ENCODE peak calls at places on chromosomes 5 and 9, in six cellular contexts. Q is GM12891, C is GM12878, Z is HepG2, M is H1, E is K562. A is an unnamed sample.
A peak's percentile ranks its signal among the peaks of the same experiment; 100 is the strongest.

GRCh38 chr9:16611969-16612368 is 258.5 kb downstream of the BNC2 start:
- DNase-seq in C (no peak), Z (no peak), E (no peak), M (no peak), Q (no peak), A (no peak)

GRCh38 chr5:39892708-39893107 is 467.9 kb upstream of the DAB2 start:
- DNase-seq in Q (no peak), Z (no peak), C (no peak), M (no peak), E (no peak), A (no peak)

GRCh38 chr5:158410976-158411375 is 552.0 kb upstream of the CLINT1 start:
- DNase-seq in M (no peak), E (no peak), C (no peak), Z (no peak), Q (no peak), A (no peak)

GRCh38 chr9:90070056-90070455 is 465.2 kb downstream of the GADD45G start:
- DNase-seq in Z (no peak), M (no peak), Q (no peak), C (no peak), E (no peak), A (no peak)

GRCh38 chr9:84819446-84819845 is 149.9 kb downstream of the NTRK2 start:
- DNase-seq in Z (no peak), M (peak; percentile 55), E (no peak), Q (no peak), C (no peak), A (no peak)

GRCh38 chr5:174300941-174301761 is 255.6 kb downstream of the NSG2 start:
- DNase-seq in Q (no peak), E (no peak), C (no peak), M (peak; percentile 44), Z (no peak), A (no peak)

GRCh38 chr5:106331415-106331814 is 1339.3 kb downstream of the EFNA5 start:
- DNase-seq in M (no peak), Q (no peak), E (no peak), Z (no peak), C (no peak), A (no peak)

GRCh38 chr5:34542818-34543217 is 113.3 kb upstream of the RAI14 start:
- DNase-seq in Q (no peak), M (no peak), E (no peak), C (no peak), Z (no peak), A (no peak)

GRCh38 chr5:17398439-17398838 is 99.6 kb upstream of the TAF11L2 start:
- DNase-seq in Q (no peak), M (no peak), Z (no peak), C (no peak), E (no peak), A (no peak)

GRCh38 chr9:61668846-61669245 is 479.0 kb downstream of the SPATA31A7 start:
- DNase-seq in C (no peak), E (no peak), M (no peak), Q (no peak), Z (no peak), A (no peak)

GRCh38 chr9:97863314-97863713 is 10.3 kb downstream of the FOXE1 start:
- DNase-seq in C (no peak), E (no peak), M (no peak), Z (no peak), Q (no peak), A (no peak)

GRCh38 chr9:98491778-98492177 is 217.0 kb downstream of the GABBR2 start:
- DNase-seq in Z (no peak), E (no peak), Q (no peak), C (no peak), M (no peak), A (no peak)

GRCh38 chr5:93078082-93079038 is 502.7 kb downstream of the NR2F1-AS1 start:
- DNase-seq in Z (peak; percentile 98), M (no peak), E (no peak), C (peak; percentile 32), Q (no peak), A (no peak)

GRCh38 chr5:155482428-155482827 is 468.9 kb downstream of the KIF4B start:
- DNase-seq in Q (no peak), Z (no peak), M (no peak), E (no peak), C (no peak), A (no peak)

GRCh38 chr9:137723396-137724113 is 104.8 kb downstream of the EHMT1 start:
- DNase-seq in E (no peak), C (no peak), Q (no peak), M (no peak), Z (no peak), A (no peak)

GRCh38 chr5:109589983-109590382 is 99.7 kb upstream of the MAN2A1 start:
- DNase-seq in C (no peak), Q (no peak), M (no peak), E (no peak), Z (no peak), A (no peak)

GRCh38 chr5:94288937-94289336 is 329.5 kb downstream of the KIAA0825 start:
- DNase-seq in E (no peak), Q (no peak), C (no peak), Z (no peak), M (no peak), A (no peak)

GRCh38 chr9:105679406-105680022 is 14.8 kb upstream of the TMEM38B start:
- DNase-seq in C (no peak), E (no peak), Z (peak; percentile 89), Q (no peak), M (no peak), A (no peak)

GRCh38 chr5:109479260-109479860 is 69.6 kb upstream of the PJA2 start:
- DNase-seq in M (no peak), E (no peak), Q (no peak), Z (peak; percentile 18), C (no peak), A (no peak)

GRCh38 chr9:35730486-35730854 is 1.5 kb downstream of the TLN1 start:
- DNase-seq in E (no peak), Z (no peak), Q (no peak), M (no peak), C (no peak), A (no peak)

GRCh38 chr9:35731415-35732184 is 395 bp downstream of the TLN1 start:
- DNase-seq in C (no peak), M (no peak), Z (peak; percentile 53), E (peak; percentile 77), Q (no peak), A (no peak)

GRCh38 chr9:35733109-35733541 is 659 bp downstream of the CREB3 start:
- DNase-seq in Q (no peak), Z (peak; percentile 60), E (peak; percentile 28), C (no peak), M (peak; percentile 65), A (no peak)

GRCh38 chr9:35734096-35734495 is 1.6 kb downstream of the CREB3 start:
- DNase-seq in Q (no peak), Z (no peak), E (no peak), M (no peak), C (no peak), A (no peak)

GRCh38 chr9:35732185-35733108 is at the start of the genes CREB3 and TLN1:
- DNase-seq in C (peak; percentile 91), Z (peak; percentile 96), Q (peak; percentile 92), E (peak; percentile 13), M (peak; percentile 94), A (peak; percentile 92)
- TF ChIP-seq POLR2A in C (peak; percentile 84), Z (peak; percentile 76), Q (peak; percentile 59), E (peak; percentile 67), M (peak; percentile 77), A (peak; percentile 82)

GRCh38 chr9:8309258-8309657 is 509.7 kb upstream of the DMAC1 start:
- DNase-seq in E (no peak), Z (no peak), M (no peak), Q (no peak), C (no peak), A (no peak)
- TF ChIP-seq POLR2AphosphoS5 in E (no peak), Z (no peak), M (no peak), Q (no peak), C (no peak), A (no peak)

GRCh38 chr5:170795154-170795553 is 11.6 kb downstream of the GABRP start:
- DNase-seq in C (no peak), E (no peak), M (no peak), Z (no peak), Q (no peak), A (no peak)

GRCh38 chr5:170792878-170793277 is 9.4 kb downstream of the GABRP start:
- DNase-seq in E (no peak), M (no peak), Z (no peak), C (no peak), Q (no peak), A (no peak)

GRCh38 chr5:170788626-170789304 is 5.2 kb downstream of the GABRP start:
- DNase-seq in E (no peak), C (no peak), M (no peak), Z (no peak), Q (no peak), A (no peak)

GRCh38 chr5:170787216-170787615 is 3.7 kb downstream of the GABRP start:
- DNase-seq in Q (no peak), Z (no peak), C (no peak), M (no peak), E (no peak), A (no peak)

GRCh38 chr5:170791325-170791954 is 7.9 kb downstream of the GABRP start:
- DNase-seq in C (no peak), Q (no peak), Z (peak; percentile 27), M (peak; percentile 89), E (peak; percentile 28), A (no peak)
- TF ChIP-seq TAF1 in C (no peak), Q (no peak), Z (no peak), M (no peak), E (no peak), A (no peak)

GRCh38 chr9:35079426-35080341 is at the start of gene FANCG:
- DNase-seq in Q (peak; percentile 90), C (peak; percentile 79), E (peak; percentile 81), M (peak; percentile 90), Z (peak; percentile 86), A (peak; percentile 94)
- TF ChIP-seq POLR2A in Q (peak; percentile 81), C (peak; percentile 92), E (peak; percentile 75), M (peak; percentile 92), Z (no peak), A (peak; percentile 78)

GRCh38 chr5:171445910-171446516 is 26.6 kb downstream of the FGF18 start:
- DNase-seq in C (no peak), Q (no peak), M (no peak), Z (no peak), E (no peak), A (no peak)
- TF ChIP-seq POLR2AphosphoS5 in C (no peak), Q (no peak), M (no peak), Z (no peak), E (no peak), A (no peak)

DNA sequence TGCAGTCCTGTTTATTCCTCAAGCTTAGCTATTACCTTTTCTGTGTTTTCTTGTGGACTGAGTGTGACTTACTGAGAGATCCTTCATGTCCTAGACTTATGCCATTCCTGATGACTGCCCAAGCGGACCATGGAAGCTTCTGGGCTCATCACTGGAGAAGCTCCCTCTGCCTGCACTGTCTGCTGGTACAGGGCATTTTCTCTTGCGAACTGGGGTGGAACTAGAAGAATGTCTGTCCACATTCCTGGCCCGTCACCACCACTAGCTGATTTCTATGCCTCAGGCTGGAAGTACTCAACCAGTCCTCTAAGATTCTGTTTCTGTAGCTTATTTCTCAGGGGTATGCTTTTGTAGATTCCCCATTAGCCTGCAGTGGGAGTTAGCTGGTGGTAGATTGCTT is 12.3 kb downstream of the SLC36A1 start:
- DNase-seq in Z (no peak), M (no peak), C (no peak), E (no peak), Q (no peak), A (no peak)
- TF ChIP-seq TAF1 in Z (no peak), M (no peak), C (no peak), E (no peak), Q (no peak), A (no peak)